ENCODE peak calls at places on chromosome 5, in eight cellular contexts. V, X, M, I, T, W, O and N are unnamed samples.

GRCh38 chr5:60945760-60946253 is 802 bp downstream of the NDUFAF2 start:
- DNase-seq in V (peak; percentile 66), X (no peak), M (no peak), I (no peak), T (peak; percentile 18), W (peak; percentile 30), O (peak; percentile 37), N (no peak)

GRCh38 chr5:134524219-134524825 is 1.1 kb upstream of the JADE2 start:
- DNase-seq in V (peak; percentile 95), X (peak; percentile 90), M (peak; percentile 92), I (peak; percentile 75), T (peak; percentile 69), W (peak; percentile 93), O (peak; percentile 63), N (peak; percentile 88)

GRCh38 chr5:133075572-133076536 is 24.0 kb downstream of the HSPA4 start:
- DNase-seq in V (no peak), X (no peak), M (no peak), I (no peak), T (no peak), W (no peak), O (no peak), N (no peak)

GRCh38 chr5:125484272-125485002 is 738.0 kb upstream of the ZNF608 start:
- DNase-seq in V (peak; percentile 95), X (peak; percentile 38), M (peak; percentile 72), I (no peak), T (peak; percentile 76), W (peak; percentile 77), O (peak; percentile 93), N (peak; percentile 69)

GRCh38 chr5:36363101-36363500 is 61.4 kb upstream of the RANBP3L start:
- DNase-seq in V (no peak), X (no peak), M (no peak), I (no peak), T (peak; percentile 63), W (no peak), O (peak; percentile 43), N (no peak)

GRCh38 chr5:56176155-56176798 is 56.9 kb downstream of the ANKRD55 start:
- DNase-seq in V (peak; percentile 82), X (no peak), M (no peak), I (no peak), T (no peak), W (peak; percentile 51), O (peak; percentile 76), N (no peak)

GRCh38 chr5:157204765-157205164 is 24.1 kb downstream of the ITK start:
- DNase-seq in V (no peak), X (no peak), M (no peak), I (peak; percentile 76), T (no peak), W (no peak), O (no peak), N (no peak)

GRCh38 chr5:132427285-132428146 is 58.0 kb downstream of the SLC22A5 start:
- DNase-seq in V (no peak), X (peak; percentile 71), M (peak; percentile 59), I (peak; percentile 72), T (peak; percentile 54), W (peak; percentile 54), O (no peak), N (peak; percentile 47)

GRCh38 chr5:126414874-126415502 is 8.2 kb upstream of the GRAMD2B start:
- DNase-seq in V (peak; percentile 80), X (no peak), M (no peak), I (no peak), T (peak; percentile 2), W (peak; percentile 40), O (peak; percentile 77), N (peak; percentile 23)

GRCh38 chr5:114407783-114408182 is 45.9 kb downstream of the KCNN2 start:
- DNase-seq in V (no peak), X (no peak), M (no peak), I (no peak), T (no peak), W (no peak), O (no peak), N (no peak)

GRCh38 chr5:141734501-141735231 is 52.6 kb upstream of the ARAP3 start:
- DNase-seq in V (no peak), X (no peak), M (no peak), I (no peak), T (peak; percentile 70), W (no peak), O (peak; percentile 61), N (no peak)

GRCh38 chr5:129652353-129653138 is 95.3 kb upstream of the MINAR2 start:
- DNase-seq in V (no peak), X (no peak), M (no peak), I (no peak), T (peak; percentile 3), W (no peak), O (no peak), N (no peak)

GRCh38 chr5:140840978-140841962 is at the start of gene PCDHA8:
- DNase-seq in V (no peak), X (no peak), M (no peak), I (no peak), T (peak; percentile 73), W (no peak), O (no peak), N (no peak)

GRCh38 chr5:73367650-73368049 is 80.9 kb downstream of the FOXD1 start:
- DNase-seq in V (no peak), X (no peak), M (no peak), I (no peak), T (peak; percentile 22), W (no peak), O (peak; percentile 39), N (no peak)

GRCh38 chr5:164753434-164753833 is 1248.0 kb downstream of the MAT2B start:
- DNase-seq in V (no peak), X (no peak), M (no peak), I (no peak), T (no peak), W (no peak), O (no peak), N (no peak)

GRCh38 chr5:6686916-6687409 is 26.3 kb upstream of the TENT4A start:
- DNase-seq in V (no peak), X (no peak), M (no peak), I (no peak), T (peak; percentile 62), W (no peak), O (peak; percentile 60), N (no peak)

GRCh38 chr5:158995694-158996173 is 104.0 kb downstream of the EBF1 start:
- DNase-seq in V (peak; percentile 72), X (no peak), M (no peak), I (no peak), T (no peak), W (no peak), O (no peak), N (no peak)

GRCh38 chr5:23763170-23763569 is 255.8 kb downstream of the PRDM9 start:
- DNase-seq in V (no peak), X (no peak), M (no peak), I (no peak), T (no peak), W (no peak), O (no peak), N (no peak)

GRCh38 chr5:154690488-154690887 is 64.7 kb upstream of the LARP1 start:
- DNase-seq in V (no peak), X (no peak), M (no peak), I (no peak), T (no peak), W (no peak), O (no peak), N (no peak)

GRCh38 chr5:161155451-161155850 is 303.4 kb upstream of the ATP10B start:
- DNase-seq in V (no peak), X (no peak), M (no peak), I (no peak), T (no peak), W (no peak), O (no peak), N (no peak)

GRCh38 chr5:75054110-75054930 is 2.0 kb upstream of the GCNT4 start:
- DNase-seq in V (peak; percentile 74), X (peak; percentile 53), M (peak; percentile 68), I (no peak), T (no peak), W (peak; percentile 35), O (peak; percentile 34), N (peak; percentile 21)

GRCh38 chr5:127886141-127886540 is 182.9 kb downstream of the CCDC192 start:
- DNase-seq in V (no peak), X (no peak), M (no peak), I (no peak), T (no peak), W (no peak), O (no peak), N (no peak)
- H3K4me1 ChIP-seq in V (no peaks in the 10 kb centered on the region), X (no peaks in the 10 kb centered on the region), M (no peaks in the 10 kb centered on the region), I (no peaks in the 10 kb centered on the region), T (peaks cover 7% of the 10 kb centered on the region), W (peaks cover 13% of the 10 kb centered on the region), O (no peaks in the 10 kb centered on the region), N (peaks cover 32% of the 10 kb centered on the region)

GRCh38 chr5:150133581-150134197 is 22.0 kb downstream of the PDGFRB start:
- DNase-seq in V (no peak), X (no peak), M (no peak), I (no peak), T (no peak), W (no peak), O (no peak), N (no peak)
- H3K4me1 ChIP-seq in V (no peaks in the 10 kb centered on the region), X (peaks cover 45% of the 10 kb centered on the region), M (peaks cover 71% of the 10 kb centered on the region), I (no peaks in the 10 kb centered on the region), T (peaks cover 6% of the 10 kb centered on the region), W (peaks cover 81% of the 10 kb centered on the region), O (peaks cover 59% of the 10 kb centered on the region), N (peaks cover 73% of the 10 kb centered on the region)

DNA sequence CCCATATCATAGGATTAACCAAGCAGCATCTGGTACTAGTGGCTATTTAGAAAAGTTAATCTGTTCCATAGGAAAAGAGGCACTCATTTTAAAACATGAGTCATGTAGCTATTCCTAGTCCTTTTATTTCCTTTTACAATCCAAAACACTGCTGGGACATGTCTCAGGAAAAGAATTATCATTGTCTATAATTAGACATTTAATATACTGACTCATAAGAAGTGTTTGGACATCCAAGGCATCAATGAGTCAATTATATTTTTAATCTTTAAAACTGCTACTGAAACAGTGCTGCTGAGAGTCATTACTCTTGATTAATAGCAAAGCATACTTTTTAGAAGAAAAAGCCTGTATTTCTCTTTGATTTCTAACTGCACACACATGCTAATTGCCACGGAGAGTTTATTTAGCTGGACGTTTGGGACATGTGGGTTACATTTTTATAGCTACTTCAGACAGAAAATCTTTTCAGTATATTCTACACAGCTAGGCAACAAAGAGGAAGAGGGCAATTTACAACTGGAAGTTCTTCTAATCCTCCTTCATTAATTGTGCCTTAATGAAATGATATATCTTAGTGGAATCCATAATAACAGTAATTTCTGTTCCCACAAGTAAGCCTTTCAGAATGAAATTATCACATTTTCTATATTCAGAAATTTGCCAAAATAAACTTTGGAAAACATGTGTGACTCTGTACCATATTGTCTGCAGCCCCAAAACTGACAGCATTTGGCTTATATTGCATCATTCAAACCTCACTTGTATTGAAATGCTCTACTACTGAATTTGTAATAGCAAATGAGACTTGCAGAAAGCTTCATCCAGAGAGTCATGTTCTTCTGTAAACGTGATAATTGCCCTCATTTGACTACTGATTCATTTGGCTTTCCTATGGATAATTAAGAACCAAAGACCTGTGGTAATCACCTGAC is 1249.2 kb upstream of the CDH18 start:
- DNase-seq in V (no peak), X (no peak), M (no peak), I (no peak), T (peak; percentile 49), W (no peak), O (no peak), N (no peak)
- H3K4me1 ChIP-seq in V (no peaks in the 10 kb centered on the region), X (no peaks in the 10 kb centered on the region), M (no peaks in the 10 kb centered on the region), I (no peaks in the 10 kb centered on the region), T (peaks cover 25% of the 10 kb centered on the region), W (peaks cover 16% of the 10 kb centered on the region), O (no peaks in the 10 kb centered on the region), N (peaks cover 7% of the 10 kb centered on the region)

DNA sequence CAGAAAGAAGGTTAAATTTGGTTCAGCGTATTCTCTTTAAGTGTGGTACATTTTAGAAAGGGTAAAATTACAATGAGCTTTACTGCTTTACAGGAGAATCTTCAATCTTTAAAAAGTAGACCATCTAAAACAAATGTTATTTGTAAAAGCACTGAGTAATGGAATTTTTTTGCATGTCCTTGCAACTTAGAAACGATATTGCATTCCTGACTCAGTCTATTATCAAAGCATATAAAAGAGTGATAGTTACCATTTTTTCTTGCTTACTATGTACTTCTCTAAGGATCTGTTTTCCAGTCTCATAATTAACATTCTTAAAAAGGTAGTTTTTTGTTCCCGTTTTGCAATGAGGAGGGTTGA is 55.5 kb upstream of the TNFAIP8 start:
- DNase-seq in V (no peak), X (no peak), M (no peak), I (no peak), T (no peak), W (no peak), O (no peak), N (no peak)
- H3K4me1 ChIP-seq in V (no peaks in the 10 kb centered on the region), X (peaks cover 30% of the 10 kb centered on the region), M (peaks cover 4% of the 10 kb centered on the region), I (peaks cover 56% of the 10 kb centered on the region), T (peaks cover 41% of the 10 kb centered on the region), W (peaks cover 23% of the 10 kb centered on the region), O (peaks cover 16% of the 10 kb centered on the region), N (peaks cover 22% of the 10 kb centered on the region)